ENCODE peak calls at places on chromosomes 11 and 22, in seven cellular contexts. N is HT-29, K is AML-193, D is smooth muscle cell of the brain vasculature, L is Daoy, Z is AG08396, G is NCI-H774. I is an unnamed sample.
A peak's percentile ranks its signal among the peaks of the same experiment; 100 is the strongest.

GRCh38 chr22:35253946-35254345 is 3.3 kb upstream of the HMGXB4 start:
- DNase-seq in N (no peak), D (no peak), Z (no peak), L (no peak), G (no peak), K (no peak), I (no peak)

GRCh38 chr11:47241740-47242400 is 6.7 kb downstream of the ACP2 start:
- DNase-seq in K (no peak), D (no peak), L (no peak), N (no peak), Z (no peak), G (no peak), I (no peak)

GRCh38 chr11:77654770-77655434 is 17.3 kb upstream of the CLNS1A start:
- DNase-seq in K (no peak), D (no peak), Z (no peak), G (no peak), L (peak; percentile 35), N (no peak), I (no peak)

GRCh38 chr11:83006877-83007330 is 64.8 kb downstream of the RAB30 start:
- DNase-seq in N (no peak), K (no peak), L (peak; percentile 22), G (peak; percentile 62), Z (no peak), D (no peak), I (no peak)

GRCh38 chr22:44304354-44304753 is 8.4 kb downstream of the SHISAL1 start:
- DNase-seq in L (peak; percentile 72), D (no peak), N (no peak), K (no peak), Z (no peak), G (no peak), I (peak; percentile 35)

GRCh38 chr11:33040127-33040861 is 922 bp downstream of the TCP11L1 start:
- DNase-seq in N (no peak), G (peak; percentile 6), L (no peak), D (no peak), Z (peak; percentile 31), K (peak; percentile 34), I (no peak)

GRCh38 chr11:66008468-66009101 is 3.2 kb upstream of the CST6 start:
- DNase-seq in L (no peak), D (no peak), K (no peak), G (no peak), N (no peak), Z (no peak), I (peak; percentile 55)

GRCh38 chr11:78138694-78139421 is 568 bp downstream of the ALG8 start:
- DNase-seq in K (peak; percentile 53), L (peak; percentile 39), G (no peak), Z (peak; percentile 27), D (no peak), N (peak; percentile 81), I (peak; percentile 19)

GRCh38 chr22:39219071-39220050 is 25.4 kb downstream of the PDGFB start:
- DNase-seq in K (no peak), L (peak; percentile 1), Z (peak; percentile 1), D (no peak), G (no peak), N (no peak), I (no peak)

GRCh38 chr11:124643605-124644425 is 21.2 kb downstream of the TBRG1 start:
- DNase-seq in L (peak; percentile 64), Z (peak; percentile 67), N (no peak), G (no peak), K (no peak), D (no peak), I (peak; percentile 59)

GRCh38 chr11:125451400-125452124 is 44.5 kb downstream of the FEZ1 start:
- DNase-seq in G (peak; percentile 30), Z (peak; percentile 50), N (no peak), L (peak; percentile 41), K (no peak), D (no peak), I (peak; percentile 38)

GRCh38 chr22:48937032-48937639 is 890.5 kb downstream of the BRD1 start:
- DNase-seq in K (no peak), L (no peak), Z (no peak), D (no peak), G (no peak), N (no peak), I (no peak)

GRCh38 chr11:118002010-118002540 is 15.9 kb downstream of the IL10RA start:
- DNase-seq in D (no peak), G (no peak), K (no peak), L (no peak), N (no peak), Z (no peak), I (no peak)

GRCh38 chr11:43687120-43687791 is 6.7 kb downstream of the HSD17B12 start:
- DNase-seq in N (no peak), G (no peak), Z (peak; percentile 29), K (no peak), D (no peak), L (peak; percentile 5), I (no peak)

GRCh38 chr22:32661296-32661695 is 140.2 kb upstream of the TIMP3 start:
- DNase-seq in L (peak; percentile 90), N (no peak), G (no peak), D (peak; percentile 32), K (no peak), Z (peak; percentile 70), I (peak; percentile 58)

GRCh38 chr11:1756024-1756561 is 5.7 kb upstream of the IFITM10 start:
- DNase-seq in K (no peak), Z (no peak), G (no peak), D (no peak), N (peak; percentile 85), L (no peak), I (no peak)

GRCh38 chr22:26606611-26607010 is 11.2 kb downstream of the CRYBB1 start:
- DNase-seq in G (no peak), L (peak; percentile 38), Z (peak; percentile 56), D (no peak), N (no peak), K (no peak), I (no peak)

GRCh38 chr11:116852261-116853125 is 15.1 kb upstream of the APOA1 start:
- DNase-seq in G (no peak), L (peak; percentile 23), D (no peak), K (no peak), Z (no peak), N (peak; percentile 69), I (no peak)

GRCh38 chr22:32555546-32555945 is 80.9 kb downstream of the FBXO7 start:
- DNase-seq in D (no peak), G (no peak), L (no peak), K (no peak), N (no peak), Z (no peak), I (no peak)

GRCh38 chr11:7278314-7278917 is 26.7 kb downstream of the SYT9 start:
- DNase-seq in N (peak; percentile 58), K (peak; percentile 10), D (no peak), L (peak; percentile 31), G (no peak), Z (peak; percentile 46), I (peak; percentile 19)

GRCh38 chr11:115469361-115469760 is 34.9 kb downstream of the CADM1 start:
- DNase-seq in K (no peak), L (no peak), Z (no peak), G (no peak), N (no peak), D (no peak), I (no peak)

GRCh38 chr11:65425105-65425970 is 2.7 kb downstream of the NEAT1 start:
- DNase-seq in Z (no peak), L (peak; percentile 80), N (peak; percentile 74), K (peak; percentile 63), G (no peak), D (no peak), I (peak; percentile 68)

GRCh38 chr11:12358302-12359188 is 18.8 kb upstream of the PARVA start:
- DNase-seq in N (no peak), G (no peak), L (no peak), D (no peak), Z (no peak), K (no peak), I (no peak)

GRCh38 chr11:20156876-20157613 is 3.2 kb downstream of the DBX1 start:
- DNase-seq in Z (no peak), N (no peak), L (no peak), K (no peak), G (peak; percentile 66), D (no peak), I (no peak)

GRCh38 chr11:123111465-123111864 is 49.5 kb upstream of the HSPA8 start:
- DNase-seq in D (no peak), Z (peak; percentile 35), G (peak; percentile 51), K (peak; percentile 32), N (peak; percentile 61), L (no peak), I (peak; percentile 46)

GRCh38 chr11:86596861-86597632 is 75.4 kb downstream of the ME3 start:
- DNase-seq in K (peak; percentile 33), G (peak; percentile 3), N (no peak), L (peak; percentile 25), D (no peak), Z (no peak), I (no peak)

GRCh38 chr22:30056015-30056414 is 24.2 kb upstream of the HORMAD2 start:
- DNase-seq in D (no peak), Z (no peak), L (no peak), N (no peak), K (no peak), G (no peak), I (no peak)

GRCh38 chr11:76666830-76667229 is 3.7 kb downstream of the LRRC32 start:
- DNase-seq in G (no peak), L (no peak), N (no peak), D (no peak), K (no peak), Z (no peak), I (no peak)

GRCh38 chr22:49965291-49966040 is 4.9 kb downstream of the PIM3 start:
- DNase-seq in K (no peak), Z (no peak), G (no peak), N (no peak), D (no peak), L (peak; percentile 2), I (no peak)

GRCh38 chr11:109193880-109194279 is 228.1 kb upstream of the C11orf87 start:
- DNase-seq in N (no peak), Z (no peak), D (no peak), K (no peak), G (no peak), L (no peak), I (no peak)

GRCh38 chr22:46606886-46607285 is 13.3 kb upstream of the GRAMD4 start:
- DNase-seq in G (no peak), N (no peak), L (no peak), Z (no peak), D (no peak), K (no peak), I (no peak)

GRCh38 chr11:925158-925495 is 543 bp upstream of the AP2A2 start:
- DNase-seq in G (no peak), D (no peak), K (no peak), L (no peak), N (no peak), Z (no peak), I (no peak)

GRCh38 chr11:43434893-43435292 is 76.2 kb downstream of the TTC17 start:
- DNase-seq in L (no peak), N (no peak), K (no peak), Z (no peak), D (no peak), G (no peak), I (no peak)

I was measured in H4.